ENCODE peak calls at places on chromosomes 6 and 20, in five cellular contexts. One of them, this sample, is unnamed.

GRCh38 chr20:20820104-20820503 is 107.7 kb upstream of the RALGAPA2 start:
- DNase-seq in gastrocnemius medialis: no peak
- DNase-seq in psoas muscle: no peak
- DNase-seq in breast epithelium: no peak
- DNase-seq in adipocyte: no peak
- DNase-seq in this sample: peak; percentile 26

GRCh38 chr20:64111841-64112641 is 4.7 kb upstream of the NPBWR2 start:
- DNase-seq in breast epithelium: peak; percentile 8
- DNase-seq in gastrocnemius medialis: no peak
- DNase-seq in psoas muscle: no peak
- DNase-seq in adipocyte: no peak
- DNase-seq in this sample: peak; percentile 91

GRCh38 chr6:142952614-142953013 is 7.6 kb upstream of the HIVEP2 start:
- DNase-seq in breast epithelium: no peak
- DNase-seq in psoas muscle: no peak
- DNase-seq in gastrocnemius medialis: no peak
- DNase-seq in adipocyte: no peak
- DNase-seq in this sample: no peak

GRCh38 chr6:71126506-71126905 is 162.1 kb upstream of the OGFRL1 start:
- DNase-seq in breast epithelium: no peak
- DNase-seq in psoas muscle: no peak
- DNase-seq in gastrocnemius medialis: no peak
- DNase-seq in adipocyte: no peak
- DNase-seq in this sample: peak; percentile 76

GRCh38 chr6:90369024-90369519 is 72.4 kb upstream of the BACH2 start:
- DNase-seq in psoas muscle: peak; percentile 53
- DNase-seq in adipocyte: peak; percentile 99
- DNase-seq in gastrocnemius medialis: peak; percentile 69
- DNase-seq in breast epithelium: peak; percentile 82
- DNase-seq in this sample: no peak

GRCh38 chr6:134437376-134437775 is 119.5 kb upstream of the SGK1 start:
- DNase-seq in breast epithelium: no peak
- DNase-seq in adipocyte: no peak
- DNase-seq in gastrocnemius medialis: no peak
- DNase-seq in psoas muscle: no peak
- DNase-seq in this sample: no peak

GRCh38 chr6:158870418-158870957 is 51.3 kb upstream of the EZR start:
- DNase-seq in breast epithelium: no peak
- DNase-seq in adipocyte: no peak
- DNase-seq in psoas muscle: no peak
- DNase-seq in gastrocnemius medialis: no peak
- DNase-seq in this sample: no peak

GRCh38 chr20:31845300-31845863 is at the start of gene FOXS1:
- DNase-seq in adipocyte: no peak
- DNase-seq in breast epithelium: peak; percentile 22
- DNase-seq in psoas muscle: no peak
- DNase-seq in gastrocnemius medialis: no peak
- DNase-seq in this sample: no peak

GRCh38 chr20:54431545-54431944 is 43.8 kb upstream of the DOK5 start:
- DNase-seq in adipocyte: peak; percentile 35
- DNase-seq in breast epithelium: no peak
- DNase-seq in gastrocnemius medialis: no peak
- DNase-seq in psoas muscle: no peak
- DNase-seq in this sample: no peak

GRCh38 chr6:17226766-17227338 is 54.3 kb upstream of the RBM24 start:
- DNase-seq in breast epithelium: no peak
- DNase-seq in gastrocnemius medialis: no peak
- DNase-seq in psoas muscle: no peak
- DNase-seq in adipocyte: no peak
- DNase-seq in this sample: no peak

GRCh38 chr20:64240243-64241015 is 15.1 kb upstream of the PCMTD2 start:
- DNase-seq in breast epithelium: no peak
- DNase-seq in gastrocnemius medialis: no peak
- DNase-seq in psoas muscle: no peak
- DNase-seq in adipocyte: no peak
- DNase-seq in this sample: no peak

GRCh38 chr6:106102034-106102433 is 15.9 kb downstream of the PRDM1 start:
- DNase-seq in breast epithelium: no peak
- DNase-seq in psoas muscle: no peak
- DNase-seq in adipocyte: no peak
- DNase-seq in gastrocnemius medialis: no peak
- DNase-seq in this sample: no peak

GRCh38 chr6:110874880-110875547 is 429 bp downstream of the AMD1 start:
- DNase-seq in adipocyte: peak; percentile 60
- DNase-seq in psoas muscle: no peak
- DNase-seq in gastrocnemius medialis: peak; percentile 4
- DNase-seq in breast epithelium: no peak
- DNase-seq in this sample: peak; percentile 51

GRCh38 chr6:31001489-31001888 is 8.8 kb upstream of the MUC22 start:
- DNase-seq in breast epithelium: no peak
- DNase-seq in adipocyte: no peak
- DNase-seq in psoas muscle: no peak
- DNase-seq in gastrocnemius medialis: no peak
- DNase-seq in this sample: no peak

GRCh38 chr6:132466952-132467351 is 46.0 kb downstream of the STX7 start:
- DNase-seq in psoas muscle: no peak
- DNase-seq in adipocyte: peak; percentile 41
- DNase-seq in breast epithelium: no peak
- DNase-seq in gastrocnemius medialis: no peak
- DNase-seq in this sample: no peak

GRCh38 chr6:170429457-170429856 is 122.9 kb downstream of the FAM120B start:
- DNase-seq in psoas muscle: no peak
- DNase-seq in breast epithelium: no peak
- DNase-seq in adipocyte: no peak
- DNase-seq in gastrocnemius medialis: no peak
- DNase-seq in this sample: no peak

GRCh38 chr6:44023586-44024454 is 103.4 kb downstream of the MRPL14 start:
- DNase-seq in gastrocnemius medialis: no peak
- DNase-seq in adipocyte: no peak
- DNase-seq in breast epithelium: no peak
- DNase-seq in psoas muscle: no peak
- DNase-seq in this sample: no peak

GRCh38 chr6:31972709-31973350 is 892 bp upstream of the DXO start:
- DNase-seq in psoas muscle: no peak
- DNase-seq in adipocyte: peak; percentile 66
- DNase-seq in breast epithelium: no peak
- DNase-seq in gastrocnemius medialis: no peak
- DNase-seq in this sample: no peak

GRCh38 chr6:89803271-89803670 is 16.3 kb downstream of the MDN1 start:
- DNase-seq in gastrocnemius medialis: no peak
- DNase-seq in psoas muscle: no peak
- DNase-seq in breast epithelium: no peak
- DNase-seq in adipocyte: no peak
- DNase-seq in this sample: no peak

GRCh38 chr6:31114970-31115849 is 610 bp downstream of the PSORS1C1 start:
- DNase-seq in gastrocnemius medialis: no peak
- DNase-seq in adipocyte: peak; percentile 28
- DNase-seq in psoas muscle: no peak
- DNase-seq in breast epithelium: no peak
- DNase-seq in this sample: no peak

GRCh38 chr20:36399147-36399968 is 93.2 kb downstream of the DLGAP4 start:
- DNase-seq in breast epithelium: no peak
- DNase-seq in gastrocnemius medialis: no peak
- DNase-seq in psoas muscle: no peak
- DNase-seq in adipocyte: peak; percentile 5
- DNase-seq in this sample: peak; percentile 75

GRCh38 chr6:49205526-49205925 is 257.5 kb downstream of the MMUT start:
- DNase-seq in adipocyte: no peak
- DNase-seq in psoas muscle: no peak
- DNase-seq in breast epithelium: no peak
- DNase-seq in gastrocnemius medialis: no peak
- DNase-seq in this sample: peak; percentile 36

GRCh38 chr6:26322645-26323482 is 42.1 kb upstream of the BTN3A2 start:
- DNase-seq in breast epithelium: no peak
- DNase-seq in gastrocnemius medialis: no peak
- DNase-seq in psoas muscle: no peak
- DNase-seq in adipocyte: peak; percentile 94
- DNase-seq in this sample: peak; percentile 77

GRCh38 chr6:151004415-151005024 is 139.0 kb downstream of the MTHFD1L start:
- DNase-seq in breast epithelium: no peak
- DNase-seq in psoas muscle: no peak
- DNase-seq in gastrocnemius medialis: no peak
- DNase-seq in adipocyte: peak; percentile 96
- DNase-seq in this sample: no peak

GRCh38 chr6:130885392-130886192 is 58.4 kb downstream of the SMLR1 start:
- DNase-seq in adipocyte: peak; percentile 92
- DNase-seq in psoas muscle: peak; percentile 17
- DNase-seq in breast epithelium: peak; percentile 48
- DNase-seq in gastrocnemius medialis: peak; percentile 43
- DNase-seq in this sample: peak; percentile 69

GRCh38 chr20:58571942-58572666 is 56.9 kb upstream of the APCDD1L start:
- DNase-seq in breast epithelium: no peak
- DNase-seq in psoas muscle: no peak
- DNase-seq in adipocyte: peak; percentile 64
- DNase-seq in gastrocnemius medialis: no peak
- DNase-seq in this sample: no peak

GRCh38 chr6:14321992-14322772 is 204.6 kb downstream of the CD83 start:
- DNase-seq in breast epithelium: no peak
- DNase-seq in adipocyte: no peak
- DNase-seq in gastrocnemius medialis: no peak
- DNase-seq in psoas muscle: no peak
- DNase-seq in this sample: no peak

GRCh38 chr6:95439741-95440140 is 137.6 kb upstream of the MANEA start:
- DNase-seq in adipocyte: no peak
- DNase-seq in psoas muscle: no peak
- DNase-seq in breast epithelium: no peak
- DNase-seq in gastrocnemius medialis: no peak
- DNase-seq in this sample: no peak

DNA sequence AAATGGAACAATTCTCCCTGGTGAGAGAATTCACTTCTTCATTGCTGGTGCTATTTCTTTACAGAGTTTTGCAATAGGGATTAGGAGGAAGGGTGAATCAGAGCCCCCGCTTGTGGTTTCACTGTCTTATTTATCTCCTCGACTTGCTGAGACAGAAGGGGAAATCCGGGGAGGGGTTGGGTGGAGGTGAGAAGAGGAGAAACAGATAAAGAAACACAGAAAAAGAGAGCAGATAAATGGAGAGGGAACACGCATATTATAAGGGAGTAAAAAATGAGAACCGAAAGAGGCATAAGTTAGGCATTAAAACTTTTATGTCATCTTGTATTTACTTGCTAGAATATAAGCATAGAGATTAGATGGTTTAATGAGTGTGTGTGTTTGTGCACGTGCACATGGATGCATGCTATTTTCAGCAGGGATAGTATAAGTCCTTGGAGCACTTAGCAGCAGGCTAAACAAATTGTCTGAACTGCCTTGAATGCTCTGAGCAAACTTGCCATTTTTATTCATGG is 105.0 kb downstream of the OLIG3 start:
- DNase-seq in adipocyte: peak; percentile 2
- DNase-seq in psoas muscle: no peak
- DNase-seq in breast epithelium: no peak
- DNase-seq in gastrocnemius medialis: no peak
- DNase-seq in this sample: no peak
- H3K27me3 ChIP-seq in adipocyte: no peaks in the 10 kb centered on the region
- H3K27me3 ChIP-seq in psoas muscle: no peaks in the 10 kb centered on the region
- H3K27me3 ChIP-seq in breast epithelium: no peaks in the 10 kb centered on the region
- H3K27me3 ChIP-seq in gastrocnemius medialis: no peaks in the 10 kb centered on the region
- H3K27me3 ChIP-seq in this sample: peaks cover 3% of the 10 kb centered on the region

GRCh38 chr6:1310628-1311399 is 1.1 kb upstream of the FOXQ1 start:
- DNase-seq in breast epithelium: peak; percentile 40
- DNase-seq in adipocyte: no peak
- DNase-seq in gastrocnemius medialis: no peak
- DNase-seq in psoas muscle: no peak
- DNase-seq in this sample: no peak
- H3K4me3 ChIP-seq in breast epithelium: peak overlapping the region; percentile 61
- H3K4me3 ChIP-seq in adipocyte: peak overlapping the region; percentile 81
- H3K4me3 ChIP-seq in gastrocnemius medialis: peak overlapping the region; percentile 39
- H3K4me3 ChIP-seq in psoas muscle: peak overlapping the region; percentile 63
- H3K4me3 ChIP-seq in this sample: no peak overlapping the region

GRCh38 chr20:62967628-62968351 is 15.3 kb downstream of the SLC17A9 start:
- DNase-seq in adipocyte: no peak
- DNase-seq in breast epithelium: no peak
- DNase-seq in psoas muscle: no peak
- DNase-seq in gastrocnemius medialis: no peak
- DNase-seq in this sample: no peak

GRCh38 chr20:62964700-62965099 is 12.2 kb downstream of the SLC17A9 start:
- DNase-seq in psoas muscle: no peak
- DNase-seq in adipocyte: no peak
- DNase-seq in breast epithelium: no peak
- DNase-seq in gastrocnemius medialis: no peak
- DNase-seq in this sample: no peak

GRCh38 chr20:62967149-62967501 is 14.6 kb downstream of the SLC17A9 start:
- DNase-seq in adipocyte: no peak
- DNase-seq in gastrocnemius medialis: no peak
- DNase-seq in breast epithelium: no peak
- DNase-seq in psoas muscle: no peak
- DNase-seq in this sample: no peak

GRCh38 chr20:62965363-62965771 is 12.9 kb downstream of the SLC17A9 start:
- DNase-seq in breast epithelium: no peak
- DNase-seq in psoas muscle: no peak
- DNase-seq in gastrocnemius medialis: no peak
- DNase-seq in adipocyte: no peak
- DNase-seq in this sample: no peak

DNA sequence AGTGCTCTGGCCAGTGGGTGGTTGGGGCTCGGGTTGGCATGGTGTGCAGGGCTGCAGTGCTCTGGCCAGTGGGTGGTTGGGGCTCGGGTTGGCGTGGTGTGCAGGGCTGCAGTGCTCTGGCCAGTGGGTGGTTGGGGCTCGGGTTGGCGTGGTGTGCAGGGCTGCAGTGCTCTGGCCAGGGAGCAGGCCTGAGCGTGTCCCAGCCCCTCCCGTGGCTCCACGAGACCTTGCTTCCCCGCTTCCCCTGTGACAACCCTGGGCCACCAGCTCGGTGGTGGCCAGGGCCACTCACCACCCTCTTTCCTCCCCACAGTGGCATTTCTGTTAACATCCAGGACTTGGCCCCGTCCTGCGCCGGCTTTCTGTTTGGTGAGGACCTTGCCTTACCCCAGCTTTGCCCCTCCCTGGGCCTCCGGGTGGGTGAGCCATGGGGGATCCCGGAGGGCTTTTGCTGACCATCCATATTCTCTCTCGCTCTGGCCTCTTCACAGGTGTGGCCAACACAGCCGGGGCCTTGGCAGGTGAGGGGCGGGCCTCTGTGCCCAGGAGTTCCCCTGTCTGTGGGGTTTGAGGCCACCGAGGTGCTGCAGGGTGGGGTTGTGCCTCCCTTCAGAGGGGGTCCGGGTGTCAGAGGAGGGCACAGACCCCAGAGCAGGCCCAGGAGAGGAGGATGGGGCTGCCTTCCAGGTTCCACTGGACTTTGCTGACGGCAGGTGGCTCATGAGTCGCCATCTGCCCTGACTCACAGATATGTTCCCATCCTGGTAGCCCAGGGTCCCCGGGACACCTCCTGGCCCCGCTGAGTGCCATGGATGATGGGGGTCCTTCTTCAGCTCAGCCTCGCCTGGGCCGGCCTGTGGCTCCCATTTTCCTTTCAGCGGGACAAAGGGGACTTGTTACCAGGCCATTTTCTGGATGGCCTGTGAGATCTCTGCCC is 14.0 kb downstream of the SLC17A9 start:
- DNase-seq in breast epithelium: no peak
- DNase-seq in adipocyte: no peak
- DNase-seq in gastrocnemius medialis: no peak
- DNase-seq in psoas muscle: no peak
- DNase-seq in this sample: no peak
- H3K27me3 ChIP-seq in breast epithelium: no peaks in the 10 kb centered on the region
- H3K27me3 ChIP-seq in adipocyte: peaks cover 14% of the 10 kb centered on the region
- H3K27me3 ChIP-seq in gastrocnemius medialis: peaks cover 9% of the 10 kb centered on the region
- H3K27me3 ChIP-seq in psoas muscle: no peaks in the 10 kb centered on the region
- H3K27me3 ChIP-seq in this sample: no peaks in the 10 kb centered on the region

GRCh38 chr6:23533954-23534725 is 591.9 kb upstream of the NRSN1 start:
- DNase-seq in adipocyte: peak; percentile 7
- DNase-seq in psoas muscle: no peak
- DNase-seq in gastrocnemius medialis: no peak
- DNase-seq in breast epithelium: no peak
- DNase-seq in this sample: no peak
- H3K4me3 ChIP-seq in adipocyte: peak overlapping the region; percentile 18
- H3K4me3 ChIP-seq in psoas muscle: no peak overlapping the region
- H3K4me3 ChIP-seq in gastrocnemius medialis: no peak overlapping the region
- H3K4me3 ChIP-seq in breast epithelium: no peak overlapping the region
- H3K4me3 ChIP-seq in this sample: no peak overlapping the region